ENCODE peak calls at places on chromosomes 6 and 20, in four cellular contexts. H, U, R and F are unnamed samples.
A peak's percentile ranks its signal among the peaks of the same experiment; 100 is the strongest.

GRCh38 chr6:3438190-3439167 is 18.4 kb downstream of the SLC22A23 start:
- DNase-seq in H (no peak), U (no peak), R (no peak), F (no peak)

GRCh38 chr20:36493801-36494114 is 47.6 kb upstream of the MYL9 start:
- DNase-seq in H (peak; percentile 84), U (peak; percentile 73), R (peak; percentile 74), F (peak; percentile 76)

GRCh38 chr6:43575105-43575771 is 600 bp downstream of the XPO5 start:
- DNase-seq in H (no peak), U (no peak), R (peak; percentile 29), F (peak; percentile 16)

GRCh38 chr6:139891471-139891870 is 517.0 kb upstream of the CITED2 start:
- DNase-seq in H (no peak), U (no peak), R (no peak), F (no peak)

GRCh38 chr20:20593447-20594170 is 118.8 kb downstream of the RALGAPA2 start:
- DNase-seq in H (peak; percentile 62), U (peak; percentile 30), R (no peak), F (peak; percentile 55)

GRCh38 chr6:139436521-139437348 is 62.3 kb upstream of the CITED2 start:
- DNase-seq in H (no peak), U (no peak), R (no peak), F (peak; percentile 13)

GRCh38 chr6:20797597-20797996 is 263.3 kb downstream of the CDKAL1 start:
- DNase-seq in H (no peak), U (no peak), R (no peak), F (no peak)

GRCh38 chr6:139250296-139251274 is 41.2 kb downstream of the TXLNB start:
- DNase-seq in H (peak; percentile 74), U (peak; percentile 52), R (peak; percentile 52), F (peak; percentile 67)

GRCh38 chr20:63974402-63975200 is 4.8 kb downstream of the SAMD10 start:
- DNase-seq in H (no peak), U (peak; percentile 36), R (peak; percentile 12), F (no peak)

GRCh38 chr20:44648579-44648978 is 2.9 kb downstream of the ADA start:
- DNase-seq in H (no peak), U (no peak), R (no peak), F (peak; percentile 26)
- TF ChIP-seq CTCF in H (no peak), U (no peak), R (no peak), F (no peak)

GRCh38 chr20:49282584-49283171 is 4.8 kb upstream of the ZNFX1 start:
- DNase-seq in H (no peak), U (no peak), R (no peak), F (no peak)
- H3K4me1 ChIP-seq in H (peaks cover 12% of the 10 kb centered on the region), U (peaks cover 14% of the 10 kb centered on the region), R (peaks cover 68% of the 10 kb centered on the region), F (peaks cover 21% of the 10 kb centered on the region)

DNA sequence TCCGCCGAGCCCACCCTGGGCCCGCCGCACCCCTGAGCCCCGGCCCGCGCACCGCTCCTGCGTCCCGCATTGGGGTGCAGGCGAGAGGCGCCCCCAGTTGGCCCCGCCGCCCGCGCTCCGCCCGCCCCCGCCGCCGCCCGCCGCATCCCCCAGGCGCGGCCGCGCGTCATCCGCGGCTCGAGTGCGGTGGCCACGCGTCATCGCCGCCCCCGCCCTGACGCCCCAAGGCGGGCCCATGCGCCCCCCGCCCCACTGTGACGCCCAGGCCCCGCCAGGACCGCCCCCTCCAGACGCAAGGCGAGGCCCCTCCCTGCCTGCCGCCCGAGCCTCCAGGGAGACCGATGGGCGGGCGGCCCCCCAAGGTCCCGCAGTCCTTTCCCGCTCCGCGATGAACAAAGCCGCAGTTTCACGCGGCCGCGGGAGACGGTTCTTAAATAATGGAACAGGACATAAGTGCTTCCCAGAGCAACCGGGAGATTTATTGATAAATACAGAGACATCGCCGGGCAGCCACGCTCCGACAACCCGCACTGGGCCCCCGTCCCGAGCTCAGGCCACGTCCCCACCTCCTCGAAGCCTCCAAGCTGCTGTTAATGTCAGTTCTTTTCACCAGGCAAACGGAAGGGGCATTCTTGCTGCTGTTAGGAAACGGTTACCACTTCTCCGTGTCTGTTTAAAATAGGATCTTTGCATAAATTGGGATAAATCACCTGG is at the start of gene ANKRD60:
- DNase-seq in H (no peak), U (peak; percentile 69), R (no peak), F (peak; percentile 61)
- H3K4me3 ChIP-seq in H (no peak within 1 kb of the TSS), U (no peak within 1 kb of the TSS), R (peak within 1 kb of the TSS; percentile 48), F (peak within 1 kb of the TSS; percentile 32)

GRCh38 chr20:25310268-25310920 is 62.5 kb downstream of the PYGB start:
- DNase-seq in H (peak; percentile 87), U (no peak), R (no peak), F (peak; percentile 47)

GRCh38 chr20:25308083-25308491 is 60.2 kb downstream of the PYGB start:
- DNase-seq in H (no peak), U (no peak), R (no peak), F (no peak)

GRCh38 chr20:25310921-25311728 is 63.2 kb downstream of the PYGB start:
- DNase-seq in H (peak; percentile 59), U (no peak), R (no peak), F (peak; percentile 53)

GRCh38 chr20:25308671-25309394 is 60.9 kb downstream of the PYGB start:
- DNase-seq in H (no peak), U (no peak), R (no peak), F (peak; percentile 45)

GRCh38 chr20:25309395-25310267 is 61.7 kb downstream of the PYGB start:
- DNase-seq in H (peak; percentile 86), U (peak; percentile 52), R (no peak), F (no peak)
- TF ChIP-seq CTCF in H (no peak), U (no peak), R (no peak), F (no peak)

DNA sequence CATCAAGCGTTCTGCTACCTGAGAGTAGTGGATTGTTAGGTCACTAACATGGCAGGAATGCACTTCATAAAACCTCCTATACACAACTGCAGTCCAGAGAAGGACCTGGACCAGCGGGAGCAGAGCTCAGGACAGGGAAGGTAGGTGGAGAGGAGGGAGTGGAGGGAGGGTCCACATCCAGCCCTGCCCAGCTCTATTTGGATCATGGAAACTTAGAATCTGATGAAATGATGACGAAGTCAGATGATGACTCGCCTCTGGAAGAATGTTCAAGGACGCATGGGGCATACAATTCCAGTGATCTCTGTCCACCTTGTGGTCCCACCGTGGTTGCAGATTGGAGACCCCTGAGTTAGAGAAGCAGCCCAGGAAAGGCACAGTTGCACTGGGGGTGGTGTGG is 68.8 kb downstream of the CLIC5 start:
- DNase-seq in H (no peak), U (no peak), R (no peak), F (no peak)
- H3K4me1 ChIP-seq in H (no peaks in the 10 kb centered on the region), U (peaks cover 3% of the 10 kb centered on the region), R (peaks cover 96% of the 10 kb centered on the region), F (peaks cover 33% of the 10 kb centered on the region)

GRCh38 chr6:26473758-26474438 is 16.1 kb downstream of the BTN2A1 start:
- DNase-seq in H (peak; percentile 92), U (peak; percentile 64), R (peak; percentile 73), F (peak; percentile 97)

GRCh38 chr6:26471970-26472369 is 14.2 kb downstream of the BTN2A1 start:
- DNase-seq in H (no peak), U (no peak), R (no peak), F (no peak)

GRCh38 chr6:26472549-26473245 is 14.9 kb downstream of the BTN2A1 start:
- DNase-seq in H (no peak), U (no peak), R (no peak), F (no peak)

GRCh38 chr6:26474439-26474881 is 16.7 kb downstream of the BTN2A1 start:
- DNase-seq in H (no peak), U (no peak), R (no peak), F (no peak)

DNA sequence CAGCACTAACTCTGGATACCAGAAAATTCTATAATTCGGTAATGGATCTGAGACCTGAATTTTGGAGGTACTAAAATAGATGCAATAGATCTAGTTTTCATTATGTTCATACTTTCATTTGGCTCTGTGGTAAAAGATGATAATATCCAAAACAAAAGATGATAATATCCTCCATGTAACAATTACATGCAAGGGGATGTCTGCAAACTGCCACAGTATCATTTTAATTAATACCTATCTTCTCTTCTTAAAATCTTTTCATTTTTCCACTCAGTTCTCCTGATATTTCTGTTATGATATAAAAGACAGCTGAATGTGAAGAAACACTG is 15.6 kb downstream of the BTN2A1 start:
- DNase-seq in H (no peak), U (no peak), R (no peak), F (no peak)
- H3K4me3 ChIP-seq in H (peak overlapping the region; percentile 60), U (peak overlapping the region; percentile 37), R (peak overlapping the region; percentile 63), F (no peak overlapping the region)

GRCh38 chr20:41848180-41848579 is 230.0 kb upstream of the CHD6 start:
- DNase-seq in H (no peak), U (no peak), R (no peak), F (no peak)
- TF ChIP-seq CTCF in H (peak; percentile 26), U (no peak), R (no peak), F (no peak)

DNA sequence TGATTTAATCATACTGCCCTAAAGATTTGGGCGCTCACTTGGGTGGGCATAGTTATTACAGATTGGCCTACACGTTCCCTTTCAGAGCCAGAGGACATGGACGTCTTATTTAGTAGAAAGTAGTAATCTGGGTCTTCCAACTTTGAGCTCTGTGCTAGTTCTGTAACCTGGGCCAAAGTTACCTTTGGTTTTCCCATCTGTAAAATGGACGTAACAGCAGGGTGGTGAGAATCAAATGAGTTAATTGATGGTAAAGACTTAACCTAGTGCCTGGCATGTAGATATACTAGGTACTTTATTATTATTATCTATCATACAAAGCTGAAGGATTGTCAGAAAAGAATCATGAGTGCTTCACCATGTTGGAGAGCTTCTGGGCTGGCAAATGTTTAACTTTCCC is 74.8 kb downstream of the CDYL start:
- DNase-seq in H (no peak), U (no peak), R (no peak), F (no peak)
- H3K4me1 ChIP-seq in H (no peaks in the 10 kb centered on the region), U (peaks cover 3% of the 10 kb centered on the region), R (peaks cover 38% of the 10 kb centered on the region), F (peaks cover 35% of the 10 kb centered on the region)

GRCh38 chr6:14897836-14898235 is 348.0 kb upstream of the JARID2 start:
- DNase-seq in H (no peak), U (no peak), R (no peak), F (no peak)
- H3K4me3 ChIP-seq in H (no peak overlapping the region), U (no peak overlapping the region), R (no peak overlapping the region), F (no peak overlapping the region)